ENCODE peak calls at places on chromosomes 12 and 14, in six cellular contexts. V is mammary epithelial cell; X is H7; H is upper lobe of right lung; D is tibial nerve; O is CD4-positive, alpha-beta memory T cell. W is an unnamed sample.

GRCh38 chr12:11729008-11729407 is 79.5 kb downstream of the ETV6 start:
- DNase-seq in V (peak; percentile 56), X (no peak), H (no peak), D (no peak), O (no peak), W (no peak)

GRCh38 chr12:13177373-13177772 is 19.2 kb upstream of the EMP1 start:
- DNase-seq in V (no peak), X (no peak), H (no peak), D (no peak), O (no peak), W (no peak)

GRCh38 chr14:61462566-61463195 is 141.3 kb downstream of the PRKCH start:
- DNase-seq in V (peak; percentile 54), X (no peak), H (no peak), D (no peak), O (no peak), W (peak; percentile 65)

GRCh38 chr12:71216725-71217579 is 59.2 kb upstream of the TSPAN8 start:
- DNase-seq in V (peak; percentile 42), X (no peak), H (no peak), D (peak; percentile 16), O (no peak), W (peak; percentile 53)

GRCh38 chr12:122435186-122435585 is 12.7 kb upstream of the CLIP1 start:
- DNase-seq in V (no peak), X (no peak), H (no peak), D (no peak), O (no peak), W (no peak)

GRCh38 chr14:93160353-93160801 is 24.3 kb downstream of the MOAP1 start:
- DNase-seq in V (no peak), X (peak; percentile 66), H (no peak), D (no peak), O (no peak), W (peak; percentile 25)

GRCh38 chr12:23049180-23049579 is 424.2 kb downstream of the ETNK1 start:
- DNase-seq in V (peak; percentile 21), X (no peak), H (no peak), D (no peak), O (no peak), W (no peak)

GRCh38 chr12:49922349-49923034 is 18.8 kb upstream of the FAIM2 start:
- DNase-seq in V (no peak), X (no peak), H (peak; percentile 51), D (no peak), O (no peak), W (no peak)

GRCh38 chr12:106840217-106840616 is 65.7 kb downstream of the RIC8B start:
- DNase-seq in V (no peak), X (peak; percentile 37), H (no peak), D (no peak), O (no peak), W (no peak)

GRCh38 chr14:61103541-61104339 is 122.7 kb downstream of the SLC38A6 start:
- DNase-seq in V (peak; percentile 92), X (peak; percentile 57), H (no peak), D (peak; percentile 49), O (no peak), W (peak; percentile 94)

GRCh38 chr14:26621807-26622560 is 24.2 kb upstream of the NOVA1 start:
- DNase-seq in V (no peak), X (no peak), H (no peak), D (no peak), O (no peak), W (no peak)

GRCh38 chr12:40063424-40063823 is 42.5 kb downstream of the SLC2A13 start:
- DNase-seq in V (peak; percentile 25), X (no peak), H (no peak), D (no peak), O (no peak), W (peak; percentile 64)

GRCh38 chr14:42224053-42224888 is 617.6 kb downstream of the LRFN5 start:
- DNase-seq in V (peak; percentile 35), X (peak; percentile 35), H (no peak), D (peak; percentile 90), O (no peak), W (peak; percentile 77)

GRCh38 chr12:114152890-114153289 is 186.8 kb upstream of the RBM19 start:
- DNase-seq in V (no peak), X (no peak), H (no peak), D (no peak), O (no peak), W (no peak)

GRCh38 chr14:76956253-76957090 is 72.0 kb downstream of the IRF2BPL start:
- DNase-seq in V (peak; percentile 93), X (peak; percentile 94), H (peak; percentile 94), D (peak; percentile 83), O (peak; percentile 97), W (peak; percentile 92)
- H3K27me3 ChIP-seq in V (no peaks in the 10 kb centered on the region), X (no peaks in the 10 kb centered on the region), H (no peaks in the 10 kb centered on the region), D (no peaks in the 10 kb centered on the region), O (no peaks in the 10 kb centered on the region), W (no peaks in the 10 kb centered on the region)

GRCh38 chr14:76577837-76578236 is 183.4 kb upstream of the VASH1 start:
- DNase-seq in V (no peak), X (no peak), H (no peak), D (no peak), O (no peak), W (no peak)
- H3K27me3 ChIP-seq in V (no peaks in the 10 kb centered on the region), X (no peaks in the 10 kb centered on the region), H (peaks cover 10% of the 10 kb centered on the region), D (no peaks in the 10 kb centered on the region), O (no peaks in the 10 kb centered on the region), W (no peaks in the 10 kb centered on the region)

GRCh38 chr14:36495666-36496065 is 24.4 kb downstream of the NKX2-1 start:
- DNase-seq in V (no peak), X (no peak), H (no peak), D (no peak), O (no peak), W (no peak)
- H3K27me3 ChIP-seq in V (peaks cover 50% of the 10 kb centered on the region), X (peaks cover 21% of the 10 kb centered on the region), H (peaks cover 16% of the 10 kb centered on the region), D (peaks cover 98% of the 10 kb centered on the region), O (peaks cover 6% of the 10 kb centered on the region), W (peaks cover 7% of the 10 kb centered on the region)

DNA sequence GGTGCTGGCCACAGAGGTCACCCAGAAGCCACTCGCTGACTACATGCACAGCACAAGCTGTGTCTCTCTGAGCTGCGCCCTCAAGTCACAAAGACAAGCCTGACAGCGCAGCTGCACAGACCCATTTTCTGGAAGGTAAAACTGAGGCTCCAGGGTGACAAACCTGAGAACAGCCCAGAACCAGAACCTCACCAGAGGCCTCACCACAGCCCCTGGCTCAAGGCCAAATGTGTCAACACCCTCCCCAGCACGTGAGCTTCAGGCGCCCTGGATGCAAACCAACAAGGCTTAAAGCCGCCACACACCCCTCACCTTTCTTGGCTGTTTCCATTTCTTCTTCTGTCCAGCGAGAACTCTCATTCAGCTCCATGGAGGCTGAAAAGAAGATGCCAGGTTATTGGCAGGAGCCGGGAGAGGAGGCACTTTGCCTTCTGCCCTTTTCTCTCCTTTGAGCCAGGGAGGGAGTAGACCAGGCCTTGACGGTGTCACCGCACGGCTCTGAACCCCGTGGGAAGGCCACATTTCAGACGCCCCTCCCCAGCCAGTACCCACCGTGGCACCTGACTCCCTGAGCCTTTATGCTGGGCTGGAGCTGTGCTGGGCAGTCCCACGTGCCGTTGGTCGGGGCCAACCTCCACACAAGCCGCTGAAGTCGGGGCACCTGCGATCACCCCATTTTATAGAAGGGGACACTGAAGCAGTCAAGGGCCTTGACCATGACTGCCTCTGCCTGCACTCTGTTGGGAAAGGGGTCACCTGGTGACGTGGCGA is 103.1 kb downstream of the RFLNA start:
- DNase-seq in V (no peak), X (no peak), H (no peak), D (peak; percentile 70), O (no peak), W (no peak)
- H3K27me3 ChIP-seq in V (no peaks in the 10 kb centered on the region), X (no peaks in the 10 kb centered on the region), H (no peaks in the 10 kb centered on the region), D (no peaks in the 10 kb centered on the region), O (no peaks in the 10 kb centered on the region), W (no peaks in the 10 kb centered on the region)

GRCh38 chr14:23572841-23573240 is 5.2 kb upstream of the AP1G2 start:
- DNase-seq in V (no peak), X (no peak), H (peak; percentile 59), D (peak; percentile 38), O (no peak), W (no peak)
- H3K27me3 ChIP-seq in V (peaks cover 26% of the 10 kb centered on the region), X (peaks cover 31% of the 10 kb centered on the region), H (peaks cover 32% of the 10 kb centered on the region), D (peaks cover 71% of the 10 kb centered on the region), O (peaks cover 3% of the 10 kb centered on the region), W (peaks cover 34% of the 10 kb centered on the region)

GRCh38 chr14:105489607-105490317 is 1.3 kb upstream of the TEDC1 start:
- DNase-seq in V (peak; percentile 84), X (peak; percentile 94), H (peak; percentile 89), D (peak; percentile 93), O (peak; percentile 95), W (peak; percentile 92)
- H3K27me3 ChIP-seq in V (no peaks in the 10 kb centered on the region), X (peaks cover 49% of the 10 kb centered on the region), H (no peaks in the 10 kb centered on the region), D (peaks cover 15% of the 10 kb centered on the region), O (no peaks in the 10 kb centered on the region), W (no peaks in the 10 kb centered on the region)

DNA sequence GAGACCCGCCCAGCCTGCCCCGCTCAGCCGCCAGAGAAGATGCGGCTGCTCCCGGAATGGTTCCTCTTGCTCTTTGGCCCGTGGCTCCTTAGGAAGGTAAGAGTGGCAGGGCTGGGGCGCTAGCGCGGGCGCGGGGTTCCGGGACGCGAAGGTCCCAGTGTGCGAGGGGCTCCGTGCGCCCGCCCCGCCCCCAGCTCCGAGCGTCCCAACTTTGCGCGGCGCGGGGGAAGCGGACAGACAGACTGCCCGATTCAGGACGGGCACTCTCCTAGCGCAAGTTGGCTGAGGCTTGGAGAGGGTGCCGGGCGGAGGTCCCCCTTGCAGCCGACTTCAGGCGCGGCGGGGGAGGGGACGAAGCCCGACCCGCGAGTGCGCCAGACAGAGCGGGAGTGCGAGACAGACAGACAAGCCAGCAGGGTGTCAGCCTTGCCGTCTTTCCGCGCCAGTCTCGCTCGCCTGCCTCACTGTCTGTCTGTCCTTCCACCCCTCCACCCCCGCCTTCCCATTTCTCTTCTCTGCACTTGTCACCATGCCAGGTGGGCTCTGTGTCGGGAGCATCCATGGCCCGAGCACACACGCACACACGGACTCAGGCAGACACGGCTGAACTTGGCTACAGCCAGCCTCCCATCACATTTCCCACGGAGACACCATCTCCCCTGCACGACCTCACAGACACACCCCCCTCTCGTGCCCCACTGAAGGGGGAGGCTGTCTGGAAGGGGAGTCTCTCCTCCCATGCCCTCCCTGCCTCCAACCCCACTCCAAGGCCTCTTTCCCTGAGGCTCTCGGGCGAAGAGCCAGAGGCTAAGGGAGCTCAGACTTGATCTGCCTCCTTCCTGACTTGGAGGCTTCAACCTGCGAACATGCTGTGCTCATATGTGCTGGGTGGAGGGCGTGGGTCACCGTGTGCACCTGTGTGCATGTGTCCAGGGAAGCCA is 607 bp downstream of the NXPH4 start:
- DNase-seq in V (peak; percentile 9), X (peak; percentile 81), H (no peak), D (no peak), O (peak; percentile 61), W (peak; percentile 89)
- H3K27me3 ChIP-seq in V (peaks cover 15% of the 10 kb centered on the region), X (peaks cover 82% of the 10 kb centered on the region), H (peaks cover 79% of the 10 kb centered on the region), D (peaks cover 77% of the 10 kb centered on the region), O (peaks cover 71% of the 10 kb centered on the region), W (peaks cover 16% of the 10 kb centered on the region)

DNA sequence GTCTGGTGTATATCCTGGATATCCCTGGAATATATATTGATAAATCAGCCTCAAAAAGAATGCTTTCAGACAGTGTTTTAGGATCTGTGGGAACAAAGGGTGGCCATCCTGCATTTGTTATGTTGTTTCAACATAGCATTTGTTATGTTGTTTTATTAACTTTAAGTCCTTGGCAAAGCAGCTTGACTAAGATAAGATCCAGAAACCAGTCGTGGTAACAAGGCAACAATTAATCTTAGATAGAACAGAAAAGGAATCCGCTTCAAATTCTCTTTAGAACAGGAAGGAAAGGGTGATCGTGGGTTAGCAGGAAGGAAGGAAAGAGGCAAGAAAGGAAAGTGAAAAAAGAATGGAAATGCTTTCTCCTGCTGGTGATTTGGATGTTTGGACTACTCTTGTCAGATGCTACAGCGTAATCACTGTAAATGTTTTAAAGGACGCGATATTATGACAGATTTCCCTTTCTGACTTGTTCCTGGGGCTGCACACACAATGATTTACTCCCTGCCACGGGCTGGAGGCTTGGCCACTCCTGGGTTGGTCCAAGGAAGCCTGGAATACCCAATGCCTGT is 443.3 kb downstream of the DPF3 start:
- DNase-seq in V (no peak), X (no peak), H (no peak), D (no peak), O (no peak), W (no peak)
- H3K27me3 ChIP-seq in V (no peaks in the 10 kb centered on the region), X (no peaks in the 10 kb centered on the region), H (no peaks in the 10 kb centered on the region), D (no peaks in the 10 kb centered on the region), O (no peaks in the 10 kb centered on the region), W (no peaks in the 10 kb centered on the region)

W was measured in SJCRH30.